ENCODE peak calls at places on chromosome 16, in six cellular contexts. W, X, I, U, N and E are unnamed samples. For H3K79me2, the result is how much of the 10 kb centered on the place peaks cover.

GRCh38 chr16:11916524-11917285 is 949 bp upstream of the GSPT1 start:
- DNase-seq in W (no peak), X (peak), I (peak), U (peak), N (no peak), E (no peak)

GRCh38 chr16:59748531-59748930 is 1014.4 kb upstream of the GOT2 start:
- DNase-seq in W (no peak), X (no peak), I (no peak), U (peak), N (no peak), E (no peak)

GRCh38 chr16:11098601-11099377 is 154.4 kb downstream of the CLEC16A start:
- DNase-seq in W (no peak), X (no peak), I (no peak), U (no peak), N (no peak), E (no peak)

GRCh38 chr16:19582050-19582784 is 26.7 kb downstream of the VPS35L start:
- DNase-seq in W (no peak), X (no peak), I (no peak), U (no peak), N (no peak), E (no peak)

GRCh38 chr16:79610771-79611170 is 10.2 kb upstream of the MAF start:
- DNase-seq in W (no peak), X (no peak), I (no peak), U (peak), N (no peak), E (no peak)

GRCh38 chr16:66070140-66070887 is 296.2 kb upstream of the CDH5 start:
- DNase-seq in W (no peak), X (no peak), I (no peak), U (peak), N (no peak), E (no peak)

GRCh38 chr16:64975821-64976220 is 146.0 kb downstream of the CDH11 start:
- DNase-seq in W (no peak), X (no peak), I (no peak), U (no peak), N (no peak), E (no peak)

GRCh38 chr16:57624806-57625500 is 3.5 kb upstream of the ADGRG1 start:
- DNase-seq in W (no peak), X (no peak), I (no peak), U (peak), N (no peak), E (no peak)

GRCh38 chr16:71564377-71564967 is 12.4 kb downstream of the TAT start:
- DNase-seq in W (no peak), X (no peak), I (peak), U (no peak), N (no peak), E (no peak)

GRCh38 chr16:9826630-9827029 is 355.6 kb downstream of the GRIN2A start:
- DNase-seq in W (no peak), X (no peak), I (no peak), U (no peak), N (no peak), E (no peak)

GRCh38 chr16:84322749-84323148 is 28.1 kb downstream of the WFDC1 start:
- DNase-seq in W (no peak), X (no peak), I (no peak), U (no peak), N (no peak), E (no peak)

GRCh38 chr16:12637002-12637401 is 166.7 kb downstream of the CPPED1 start:
- DNase-seq in W (no peak), X (no peak), I (no peak), U (no peak), N (no peak), E (no peak)

GRCh38 chr16:81524382-81524781 is 79.8 kb downstream of the CMIP start:
- DNase-seq in W (no peak), X (no peak), I (no peak), U (peak), N (no peak), E (no peak)

GRCh38 chr16:23124315-23124714 is 24.9 kb downstream of the USP31 start:
- DNase-seq in W (peak), X (peak), I (peak), U (peak), N (no peak), E (no peak)

GRCh38 chr16:66058181-66058580 is 308.3 kb upstream of the CDH5 start:
- DNase-seq in W (no peak), X (no peak), I (no peak), U (peak), N (no peak), E (no peak)

GRCh38 chr16:80778707-80779106 is 25.7 kb downstream of the CDYL2 start:
- DNase-seq in W (peak), X (no peak), I (peak), U (no peak), N (no peak), E (no peak)

GRCh38 chr16:25013049-25013448 is 2.1 kb downstream of the ARHGAP17 start:
- DNase-seq in W (no peak), X (no peak), I (no peak), U (no peak), N (no peak), E (no peak)
- H3K79me2 ChIP-seq in W (half or more), X (under half), I (half or more), U (half or more), N (half or more), E (under half)

DNA sequence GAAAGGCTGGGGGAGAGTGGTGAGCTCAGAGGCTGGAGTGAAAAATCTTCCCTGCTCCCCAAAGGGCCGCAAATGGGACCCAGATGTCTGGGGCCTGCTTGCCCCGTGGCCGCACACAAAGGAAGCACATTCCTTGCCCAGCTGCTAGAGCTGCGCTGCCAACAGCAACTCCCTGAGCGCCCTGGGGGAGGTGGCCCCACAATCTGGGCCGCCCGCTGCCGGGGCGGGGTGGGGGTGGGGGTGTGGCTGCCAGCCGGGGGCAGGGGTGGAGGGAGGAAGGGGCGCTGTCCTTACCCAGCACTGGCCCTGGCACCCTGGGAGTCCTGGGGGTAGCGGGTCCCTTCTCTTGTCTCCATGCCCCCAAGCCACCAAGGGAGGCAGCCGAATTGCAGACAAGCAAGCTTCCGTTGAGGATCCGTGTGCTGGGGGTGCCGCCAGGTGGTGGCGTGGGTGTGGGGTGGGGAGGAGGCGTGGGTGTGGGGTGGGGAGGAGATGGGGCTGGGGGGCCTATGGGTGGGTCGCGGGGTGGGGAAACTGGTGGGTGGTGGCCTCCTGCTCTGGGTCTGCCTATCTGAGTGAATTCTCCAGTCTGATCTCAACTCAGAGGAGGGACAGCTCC is 48.4 kb upstream of the PABPN1L start:
- DNase-seq in W (no peak), X (no peak), I (no peak), U (peak), N (no peak), E (no peak)
- H3K79me2 ChIP-seq in W (under half), X (under half), I (under half), U (under half), N (under half), E (half or more)

GRCh38 chr16:82636485-82636884 is 9.7 kb downstream of the CDH13 start:
- DNase-seq in W (no peak), X (no peak), I (no peak), U (no peak), N (no peak), E (no peak)

GRCh38 chr16:82639666-82640336 is 13.0 kb downstream of the CDH13 start:
- DNase-seq in W (peak), X (peak), I (peak), U (peak), N (peak), E (peak)

GRCh38 chr16:82636958-82637357 is 10.2 kb downstream of the CDH13 start:
- DNase-seq in W (no peak), X (no peak), I (no peak), U (no peak), N (no peak), E (no peak)

GRCh38 chr16:82639263-82639662 is 12.5 kb downstream of the CDH13 start:
- DNase-seq in W (no peak), X (no peak), I (no peak), U (no peak), N (no peak), E (no peak)

DNA sequence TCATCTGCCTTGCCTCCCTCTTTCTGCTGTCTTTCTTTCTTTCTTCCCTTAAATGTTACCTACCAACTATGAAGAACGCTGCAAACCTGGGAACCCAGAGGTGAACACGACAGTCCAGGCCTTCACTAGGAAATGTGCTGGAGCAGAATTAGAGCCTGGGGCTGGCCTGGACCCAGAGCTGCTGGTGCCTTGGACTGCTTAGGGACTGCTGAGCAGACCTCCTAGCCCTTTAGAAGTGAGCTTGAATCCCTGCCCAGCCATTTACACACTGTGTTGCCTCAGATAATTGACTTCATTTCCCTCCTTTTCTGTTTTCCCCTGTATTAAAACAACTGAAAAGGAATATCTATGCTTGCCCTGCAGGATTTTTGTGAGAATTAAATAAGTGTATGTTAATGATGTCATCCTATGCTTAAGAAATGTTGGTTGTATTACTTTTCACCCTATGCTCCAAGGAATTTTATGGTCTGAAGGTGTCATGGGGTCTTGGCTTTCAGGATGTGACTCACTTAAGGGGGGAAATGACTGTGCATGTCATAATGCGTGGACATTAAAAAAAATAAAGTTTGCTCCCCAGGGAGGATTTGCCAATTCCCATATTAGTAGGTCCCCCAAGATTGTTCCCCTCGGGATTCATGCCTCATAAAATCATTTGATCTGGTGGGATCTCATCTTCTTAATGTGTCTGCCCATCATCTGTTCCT is 11.5 kb downstream of the CDH13 start:
- DNase-seq in W (peak), X (no peak), I (peak), U (peak), N (no peak), E (no peak)
- H3K79me2 ChIP-seq in W (under half), X (under half), I (under half), U (under half), N (under half), E (under half)

GRCh38 chr16:88502371-88502770 is 49.3 kb downstream of the ZFPM1 start:
- DNase-seq in W (no peak), X (no peak), I (no peak), U (no peak), N (no peak), E (no peak)

GRCh38 chr16:88503771-88504488 is 50.9 kb downstream of the ZFPM1 start:
- DNase-seq in W (no peak), X (no peak), I (no peak), U (no peak), N (no peak), E (no peak)

GRCh38 chr16:88503374-88503770 is 50.3 kb downstream of the ZFPM1 start:
- DNase-seq in W (peak), X (no peak), I (no peak), U (peak), N (no peak), E (no peak)

GRCh38 chr16:88504489-88505404 is 51.7 kb downstream of the ZFPM1 start:
- DNase-seq in W (no peak), X (no peak), I (no peak), U (no peak), N (no peak), E (no peak)

GRCh38 chr16:88502776-88503280 is 49.7 kb downstream of the ZFPM1 start:
- DNase-seq in W (no peak), X (no peak), I (no peak), U (no peak), N (no peak), E (no peak)
- H3K79me2 ChIP-seq in W (under half), X (under half), I (under half), U (under half), N (under half), E (under half)

DNA sequence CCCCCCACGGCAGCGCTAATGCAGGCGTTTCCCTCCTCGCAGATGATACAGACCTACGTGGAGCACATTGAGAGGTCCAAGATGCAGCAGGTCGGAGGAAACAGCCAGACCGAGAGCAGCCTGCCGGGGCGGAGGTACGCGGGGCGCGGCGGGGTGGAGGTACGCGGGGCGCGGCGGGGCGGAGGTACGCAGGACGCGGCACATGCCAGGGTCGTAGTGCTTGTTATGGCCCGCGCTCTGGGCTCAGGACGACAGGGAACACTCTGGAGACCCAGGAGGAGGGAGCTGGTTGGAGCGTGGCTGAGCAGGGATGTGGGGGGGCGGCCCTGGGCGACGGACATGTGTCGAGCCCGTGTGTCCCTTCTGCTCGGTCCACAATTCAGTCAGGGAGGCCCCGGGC is 23.4 kb downstream of the MAPK8IP3 start:
- DNase-seq in W (no peak), X (no peak), I (no peak), U (no peak), N (no peak), E (no peak)
- H3K79me2 ChIP-seq in W (under half), X (under half), I (under half), U (under half), N (under half), E (under half)

GRCh38 chr16:28161626-28162025 is 50.1 kb downstream of the XPO6 start:
- DNase-seq in W (no peak), X (no peak), I (no peak), U (no peak), N (no peak), E (no peak)
- H3K79me2 ChIP-seq in W (half or more), X (half or more), I (half or more), U (half or more), N (half or more), E (half or more)

DNA sequence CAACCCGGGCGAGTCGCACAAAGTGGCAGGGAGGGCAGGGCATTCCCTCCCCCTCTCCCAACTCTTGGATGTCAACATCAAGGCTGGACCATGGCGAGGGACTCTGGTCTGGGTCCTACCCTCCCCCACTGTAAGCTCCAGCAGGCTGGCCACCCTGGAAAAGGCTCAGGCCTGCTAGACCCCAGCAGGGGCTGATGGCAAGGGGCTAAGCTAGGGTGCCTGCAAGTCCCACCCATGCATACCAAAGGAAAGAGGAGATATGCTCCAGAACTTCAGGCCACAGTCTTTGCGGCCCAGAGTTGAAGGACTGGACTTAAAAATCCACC is 19.9 kb downstream of the ST3GAL2 start:
- DNase-seq in W (no peak), X (no peak), I (no peak), U (no peak), N (no peak), E (no peak)
- H3K79me2 ChIP-seq in W (under half), X (half or more), I (under half), U (under half), N (under half), E (under half)

GRCh38 chr16:445566-445965 is 20.1 kb downstream of the RAB11FIP3 start:
- DNase-seq in W (no peak), X (no peak), I (no peak), U (no peak), N (no peak), E (no peak)

GRCh38 chr16:441447-441846 is 16.0 kb downstream of the RAB11FIP3 start:
- DNase-seq in W (no peak), X (no peak), I (no peak), U (no peak), N (no peak), E (no peak)

GRCh38 chr16:440627-441026 is 15.2 kb downstream of the RAB11FIP3 start:
- DNase-seq in W (peak), X (no peak), I (no peak), U (no peak), N (no peak), E (no peak)

DNA sequence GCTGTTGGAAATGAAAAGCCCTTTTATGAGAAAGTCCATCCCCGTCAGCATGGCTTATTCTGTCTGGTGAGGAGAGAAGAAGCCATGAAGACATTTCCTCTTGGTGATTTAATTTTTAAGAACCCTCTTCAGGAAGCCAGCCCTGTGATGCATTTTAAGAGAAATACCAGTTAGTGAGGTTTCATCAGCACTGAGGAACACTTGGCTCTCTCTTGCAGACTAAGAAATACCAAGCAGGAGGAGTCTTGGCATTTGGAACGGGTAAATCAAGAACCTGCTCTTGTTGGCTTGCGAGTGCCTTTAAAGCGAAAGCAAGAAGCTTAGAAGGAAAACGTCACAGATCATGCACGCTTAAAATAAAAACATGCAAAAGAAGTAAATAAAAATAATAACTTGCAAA is 17.5 kb downstream of the RAB11FIP3 start:
- DNase-seq in W (no peak), X (no peak), I (no peak), U (no peak), N (no peak), E (no peak)
- H3K79me2 ChIP-seq in W (half or more), X (under half), I (under half), U (under half), N (under half), E (under half)

GRCh38 chr16:89355686-89356085 is 134.7 kb downstream of the ANKRD11 start:
- DNase-seq in W (no peak), X (no peak), I (no peak), U (no peak), N (no peak), E (no peak)

GRCh38 chr16:89355036-89355435 is 135.3 kb downstream of the ANKRD11 start:
- DNase-seq in W (no peak), X (no peak), I (no peak), U (no peak), N (no peak), E (no peak)

GRCh38 chr16:89357460-89357859 is 132.9 kb downstream of the ANKRD11 start:
- DNase-seq in W (no peak), X (no peak), I (no peak), U (no peak), N (no peak), E (no peak)

GRCh38 chr16:89358030-89359005 is 132.0 kb downstream of the ANKRD11 start:
- DNase-seq in W (no peak), X (no peak), I (no peak), U (no peak), N (no peak), E (no peak)

GRCh38 chr16:89357055-89357454 is 133.3 kb downstream of the ANKRD11 start:
- DNase-seq in W (no peak), X (peak), I (peak), U (no peak), N (no peak), E (no peak)
- H3K79me2 ChIP-seq in W (half or more), X (half or more), I (half or more), U (half or more), N (half or more), E (half or more)